ENCODE peak calls at places on chromosome 20, in nine cellular contexts. One of them, this sample, is unnamed.

GRCh38 chr20:371755-372542 is 8.6 kb upstream of the TRIB3 start:
- DNase-seq in transverse colon: peak; percentile 59
- DNase-seq in lower lobe of right lung: peak; percentile 92
- DNase-seq in heart right ventricle: peak; percentile 76
- DNase-seq in right lobe of liver: peak; percentile 97
- DNase-seq in GM06990: no peak
- DNase-seq in ovary: no peak
- DNase-seq in astrocyte of the cerebellum: no peak
- DNase-seq in CD8-positive, alpha-beta T cell: no peak
- DNase-seq in this sample: no peak

GRCh38 chr20:48295445-48295903 is 510.2 kb upstream of the SULF2 start:
- DNase-seq in transverse colon: no peak
- DNase-seq in lower lobe of right lung: no peak
- DNase-seq in heart right ventricle: peak; percentile 33
- DNase-seq in right lobe of liver: no peak
- DNase-seq in GM06990: no peak
- DNase-seq in ovary: no peak
- DNase-seq in astrocyte of the cerebellum: peak; percentile 91
- DNase-seq in CD8-positive, alpha-beta T cell: no peak
- DNase-seq in this sample: peak; percentile 99

GRCh38 chr20:25023316-25023715 is 30.8 kb upstream of the APMAP start:
- DNase-seq in transverse colon: peak; percentile 7
- DNase-seq in lower lobe of right lung: no peak
- DNase-seq in heart right ventricle: no peak
- DNase-seq in right lobe of liver: peak; percentile 24
- DNase-seq in GM06990: no peak
- DNase-seq in ovary: no peak
- DNase-seq in astrocyte of the cerebellum: no peak
- DNase-seq in CD8-positive, alpha-beta T cell: no peak
- DNase-seq in this sample: no peak

GRCh38 chr20:30593572-30593971 is 663.9 kb upstream of the DEFB115 start:
- DNase-seq in transverse colon: no peak
- DNase-seq in lower lobe of right lung: no peak
- DNase-seq in heart right ventricle: no peak
- DNase-seq in right lobe of liver: no peak
- DNase-seq in GM06990: no peak
- DNase-seq in ovary: no peak
- DNase-seq in astrocyte of the cerebellum: no peak
- DNase-seq in CD8-positive, alpha-beta T cell: no peak
- DNase-seq in this sample: no peak

GRCh38 chr20:19522080-19522801 is 235.8 kb upstream of the RIN2 start:
- DNase-seq in transverse colon: no peak
- DNase-seq in lower lobe of right lung: no peak
- DNase-seq in heart right ventricle: no peak
- DNase-seq in right lobe of liver: no peak
- DNase-seq in GM06990: no peak
- DNase-seq in ovary: no peak
- DNase-seq in astrocyte of the cerebellum: no peak
- DNase-seq in CD8-positive, alpha-beta T cell: no peak
- DNase-seq in this sample: no peak

GRCh38 chr20:43387737-43388136 is 70.0 kb upstream of the SRSF6 start:
- DNase-seq in transverse colon: no peak
- DNase-seq in lower lobe of right lung: no peak
- DNase-seq in heart right ventricle: no peak
- DNase-seq in right lobe of liver: no peak
- DNase-seq in GM06990: no peak
- DNase-seq in ovary: no peak
- DNase-seq in astrocyte of the cerebellum: no peak
- DNase-seq in CD8-positive, alpha-beta T cell: no peak
- DNase-seq in this sample: no peak

GRCh38 chr20:9053108-9053507 is 15.8 kb upstream of the PLCB4 start:
- DNase-seq in transverse colon: no peak
- DNase-seq in lower lobe of right lung: no peak
- DNase-seq in heart right ventricle: no peak
- DNase-seq in right lobe of liver: no peak
- DNase-seq in GM06990: no peak
- DNase-seq in ovary: no peak
- DNase-seq in astrocyte of the cerebellum: no peak
- DNase-seq in CD8-positive, alpha-beta T cell: no peak
- DNase-seq in this sample: no peak

GRCh38 chr20:1301031-1301529 is 27.9 kb downstream of the SDCBP2 start:
- DNase-seq in transverse colon: no peak
- DNase-seq in lower lobe of right lung: no peak
- DNase-seq in heart right ventricle: no peak
- DNase-seq in right lobe of liver: no peak
- DNase-seq in GM06990: no peak
- DNase-seq in ovary: no peak
- DNase-seq in astrocyte of the cerebellum: peak; percentile 20
- DNase-seq in CD8-positive, alpha-beta T cell: peak; percentile 57
- DNase-seq in this sample: no peak

GRCh38 chr20:4260102-4260501 is 244.7 kb upstream of the RNF24 start:
- DNase-seq in transverse colon: no peak
- DNase-seq in lower lobe of right lung: no peak
- DNase-seq in heart right ventricle: no peak
- DNase-seq in right lobe of liver: no peak
- DNase-seq in GM06990: no peak
- DNase-seq in ovary: no peak
- DNase-seq in astrocyte of the cerebellum: no peak
- DNase-seq in CD8-positive, alpha-beta T cell: no peak
- DNase-seq in this sample: no peak

GRCh38 chr20:58048096-58048702 is 180.3 kb downstream of the ANKRD60 start:
- DNase-seq in transverse colon: no peak
- DNase-seq in lower lobe of right lung: no peak
- DNase-seq in heart right ventricle: peak; percentile 23
- DNase-seq in right lobe of liver: no peak
- DNase-seq in GM06990: no peak
- DNase-seq in ovary: peak; percentile 28
- DNase-seq in astrocyte of the cerebellum: peak; percentile 71
- DNase-seq in CD8-positive, alpha-beta T cell: no peak
- DNase-seq in this sample: no peak

GRCh38 chr20:10531848-10532247 is 96.7 kb downstream of the SLX4IP start:
- DNase-seq in transverse colon: no peak
- DNase-seq in lower lobe of right lung: no peak
- DNase-seq in heart right ventricle: no peak
- DNase-seq in right lobe of liver: no peak
- DNase-seq in GM06990: no peak
- DNase-seq in ovary: no peak
- DNase-seq in astrocyte of the cerebellum: no peak
- DNase-seq in CD8-positive, alpha-beta T cell: no peak
- DNase-seq in this sample: no peak

GRCh38 chr20:47863531-47863930 is 78.2 kb upstream of the SULF2 start:
- DNase-seq in transverse colon: no peak
- DNase-seq in lower lobe of right lung: no peak
- DNase-seq in heart right ventricle: no peak
- DNase-seq in right lobe of liver: no peak
- DNase-seq in GM06990: no peak
- DNase-seq in ovary: no peak
- DNase-seq in astrocyte of the cerebellum: no peak
- DNase-seq in CD8-positive, alpha-beta T cell: no peak
- DNase-seq in this sample: no peak

GRCh38 chr20:40668449-40669228 is 20.4 kb downstream of the MAFB start:
- DNase-seq in transverse colon: no peak
- DNase-seq in lower lobe of right lung: no peak
- DNase-seq in heart right ventricle: no peak
- DNase-seq in right lobe of liver: peak; percentile 93
- DNase-seq in GM06990: no peak
- DNase-seq in ovary: no peak
- DNase-seq in astrocyte of the cerebellum: no peak
- DNase-seq in CD8-positive, alpha-beta T cell: no peak
- DNase-seq in this sample: no peak

GRCh38 chr20:50379049-50379990 is 130.9 kb upstream of the PTPN1 start:
- DNase-seq in transverse colon: peak; percentile 92
- DNase-seq in lower lobe of right lung: peak; percentile 92
- DNase-seq in heart right ventricle: peak; percentile 94
- DNase-seq in right lobe of liver: peak; percentile 92
- DNase-seq in GM06990: no peak
- DNase-seq in ovary: peak; percentile 94
- DNase-seq in astrocyte of the cerebellum: peak; percentile 16
- DNase-seq in CD8-positive, alpha-beta T cell: no peak
- DNase-seq in this sample: no peak

GRCh38 chr20:57695940-57696339 is 13.9 kb downstream of the PMEPA1 start:
- DNase-seq in transverse colon: no peak
- DNase-seq in lower lobe of right lung: no peak
- DNase-seq in heart right ventricle: no peak
- DNase-seq in right lobe of liver: no peak
- DNase-seq in GM06990: no peak
- DNase-seq in ovary: no peak
- DNase-seq in astrocyte of the cerebellum: no peak
- DNase-seq in CD8-positive, alpha-beta T cell: no peak
- DNase-seq in this sample: no peak

GRCh38 chr20:64003970-64004725 is 23.2 kb downstream of the PRPF6 start:
- DNase-seq in transverse colon: no peak
- DNase-seq in lower lobe of right lung: no peak
- DNase-seq in heart right ventricle: no peak
- DNase-seq in right lobe of liver: no peak
- DNase-seq in GM06990: no peak
- DNase-seq in ovary: no peak
- DNase-seq in astrocyte of the cerebellum: no peak
- DNase-seq in CD8-positive, alpha-beta T cell: no peak
- DNase-seq in this sample: no peak

GRCh38 chr20:46963196-46963529 is 68.5 kb downstream of the EYA2 start:
- DNase-seq in transverse colon: no peak
- DNase-seq in lower lobe of right lung: no peak
- DNase-seq in heart right ventricle: no peak
- DNase-seq in right lobe of liver: no peak
- DNase-seq in GM06990: no peak
- DNase-seq in ovary: no peak
- DNase-seq in astrocyte of the cerebellum: no peak
- DNase-seq in CD8-positive, alpha-beta T cell: no peak
- DNase-seq in this sample: no peak

GRCh38 chr20:57104113-57104512 is 162.3 kb downstream of the BMP7 start:
- DNase-seq in transverse colon: no peak
- DNase-seq in lower lobe of right lung: no peak
- DNase-seq in heart right ventricle: no peak
- DNase-seq in right lobe of liver: no peak
- DNase-seq in GM06990: no peak
- DNase-seq in ovary: no peak
- DNase-seq in astrocyte of the cerebellum: no peak
- DNase-seq in CD8-positive, alpha-beta T cell: no peak
- DNase-seq in this sample: no peak

GRCh38 chr20:35398660-35399144 is 13.1 kb downstream of the UQCC1 start:
- DNase-seq in transverse colon: no peak
- DNase-seq in lower lobe of right lung: no peak
- DNase-seq in heart right ventricle: no peak
- DNase-seq in right lobe of liver: no peak
- DNase-seq in GM06990: no peak
- DNase-seq in ovary: no peak
- DNase-seq in astrocyte of the cerebellum: peak; percentile 53
- DNase-seq in CD8-positive, alpha-beta T cell: no peak
- DNase-seq in this sample: no peak

GRCh38 chr20:52083627-52084232 is 107.8 kb downstream of the ZFP64 start:
- DNase-seq in transverse colon: peak; percentile 54
- DNase-seq in lower lobe of right lung: no peak
- DNase-seq in heart right ventricle: peak; percentile 48
- DNase-seq in right lobe of liver: no peak
- DNase-seq in GM06990: no peak
- DNase-seq in ovary: peak; percentile 54
- DNase-seq in astrocyte of the cerebellum: peak; percentile 67
- DNase-seq in CD8-positive, alpha-beta T cell: no peak
- DNase-seq in this sample: peak; percentile 9
- TF ChIP-seq CTCF in transverse colon: peak; percentile 42
- TF ChIP-seq CTCF in lower lobe of right lung: peak; percentile 51
- TF ChIP-seq CTCF in heart right ventricle: peak; percentile 72
- TF ChIP-seq CTCF in right lobe of liver: peak; percentile 46
- TF ChIP-seq CTCF in GM06990: peak; percentile 43
- TF ChIP-seq CTCF in ovary: peak; percentile 21
- TF ChIP-seq CTCF in astrocyte of the cerebellum: peak; percentile 62
- TF ChIP-seq CTCF in CD8-positive, alpha-beta T cell: peak; percentile 28
- TF ChIP-seq CTCF in this sample: peak; percentile 75

GRCh38 chr20:61829526-61829925 is 236.2 kb downstream of the TAF4 start:
- DNase-seq in transverse colon: no peak
- DNase-seq in lower lobe of right lung: no peak
- DNase-seq in heart right ventricle: no peak
- DNase-seq in right lobe of liver: no peak
- DNase-seq in GM06990: no peak
- DNase-seq in ovary: no peak
- DNase-seq in astrocyte of the cerebellum: no peak
- DNase-seq in CD8-positive, alpha-beta T cell: no peak
- DNase-seq in this sample: no peak

GRCh38 chr20:61830956-61831355 is 234.7 kb downstream of the TAF4 start:
- DNase-seq in transverse colon: no peak
- DNase-seq in lower lobe of right lung: peak; percentile 21
- DNase-seq in heart right ventricle: no peak
- DNase-seq in right lobe of liver: no peak
- DNase-seq in GM06990: no peak
- DNase-seq in ovary: no peak
- DNase-seq in astrocyte of the cerebellum: no peak
- DNase-seq in CD8-positive, alpha-beta T cell: no peak
- DNase-seq in this sample: no peak

GRCh38 chr20:61832181-61832580 is 233.5 kb downstream of the TAF4 start:
- DNase-seq in transverse colon: no peak
- DNase-seq in lower lobe of right lung: no peak
- DNase-seq in heart right ventricle: no peak
- DNase-seq in right lobe of liver: no peak
- DNase-seq in GM06990: no peak
- DNase-seq in ovary: no peak
- DNase-seq in astrocyte of the cerebellum: no peak
- DNase-seq in CD8-positive, alpha-beta T cell: no peak
- DNase-seq in this sample: no peak

GRCh38 chr20:61830241-61830930 is 235.3 kb downstream of the TAF4 start:
- DNase-seq in transverse colon: no peak
- DNase-seq in lower lobe of right lung: no peak
- DNase-seq in heart right ventricle: no peak
- DNase-seq in right lobe of liver: no peak
- DNase-seq in GM06990: no peak
- DNase-seq in ovary: no peak
- DNase-seq in astrocyte of the cerebellum: no peak
- DNase-seq in CD8-positive, alpha-beta T cell: no peak
- DNase-seq in this sample: no peak

GRCh38 chr20:61828891-61829290 is 236.8 kb downstream of the TAF4 start:
- DNase-seq in transverse colon: no peak
- DNase-seq in lower lobe of right lung: no peak
- DNase-seq in heart right ventricle: no peak
- DNase-seq in right lobe of liver: no peak
- DNase-seq in GM06990: no peak
- DNase-seq in ovary: no peak
- DNase-seq in astrocyte of the cerebellum: no peak
- DNase-seq in CD8-positive, alpha-beta T cell: no peak
- DNase-seq in this sample: no peak
- H3K4me3 ChIP-seq in transverse colon: no peak overlapping the region
- H3K4me3 ChIP-seq in lower lobe of right lung: no peak overlapping the region
- H3K4me3 ChIP-seq in heart right ventricle: no peak overlapping the region
- H3K4me3 ChIP-seq in right lobe of liver: no peak overlapping the region
- H3K4me3 ChIP-seq in GM06990: no peak overlapping the region
- H3K4me3 ChIP-seq in ovary: no peak overlapping the region
- H3K4me3 ChIP-seq in astrocyte of the cerebellum: no peak overlapping the region
- H3K4me3 ChIP-seq in CD8-positive, alpha-beta T cell: no peak overlapping the region
- H3K4me3 ChIP-seq in this sample: no peak overlapping the region

GRCh38 chr20:62143118-62143975 is at the start of the genes PSMA7 and SS18L1:
- DNase-seq in transverse colon: peak; percentile 89
- DNase-seq in lower lobe of right lung: peak; percentile 92
- DNase-seq in heart right ventricle: peak; percentile 88
- DNase-seq in right lobe of liver: peak; percentile 91
- DNase-seq in GM06990: peak; percentile 93
- DNase-seq in ovary: peak; percentile 83
- DNase-seq in astrocyte of the cerebellum: peak; percentile 39
- DNase-seq in CD8-positive, alpha-beta T cell: peak; percentile 82
- DNase-seq in this sample: no peak
- TF ChIP-seq CTCF in transverse colon: no peak
- TF ChIP-seq CTCF in lower lobe of right lung: no peak
- TF ChIP-seq CTCF in heart right ventricle: no peak
- TF ChIP-seq CTCF in right lobe of liver: no peak
- TF ChIP-seq CTCF in GM06990: no peak
- TF ChIP-seq CTCF in ovary: no peak
- TF ChIP-seq CTCF in astrocyte of the cerebellum: no peak
- TF ChIP-seq CTCF in CD8-positive, alpha-beta T cell: no peak
- TF ChIP-seq CTCF in this sample: no peak

GRCh38 chr20:32053648-32054047 is 1.6 kb downstream of the HCK start:
- DNase-seq in transverse colon: no peak
- DNase-seq in lower lobe of right lung: no peak
- DNase-seq in heart right ventricle: no peak
- DNase-seq in right lobe of liver: no peak
- DNase-seq in GM06990: no peak
- DNase-seq in ovary: no peak
- DNase-seq in astrocyte of the cerebellum: no peak
- DNase-seq in CD8-positive, alpha-beta T cell: no peak
- DNase-seq in this sample: no peak
- H3K4me3 ChIP-seq in transverse colon: no peak overlapping the region
- H3K4me3 ChIP-seq in lower lobe of right lung: peak overlapping the region; percentile 53
- H3K4me3 ChIP-seq in heart right ventricle: peak overlapping the region; percentile 47
- H3K4me3 ChIP-seq in right lobe of liver: no peak overlapping the region
- H3K4me3 ChIP-seq in GM06990: no peak overlapping the region
- H3K4me3 ChIP-seq in ovary: no peak overlapping the region
- H3K4me3 ChIP-seq in astrocyte of the cerebellum: no peak overlapping the region
- H3K4me3 ChIP-seq in CD8-positive, alpha-beta T cell: no peak overlapping the region
- H3K4me3 ChIP-seq in this sample: no peak overlapping the region